ENCODE peak calls at places on chromosomes 11 and 22, in six cellular contexts. W is iPS-NIHi11; B is neuronal stem cell; P is cardiac fibroblast; H is choroid plexus epithelial cell; S is activated CD4-positive, alpha-beta T cell treated with anti-CD3 and anti-CD28 coated beads, Interleukin-2, amount 50 U/mL, for 48 hours. G is an unnamed sample.

GRCh38 chr11:134691985-134692384 is 279.9 kb upstream of the B3GAT1 start:
- DNase-seq in W (no peak), B (no peak), P (no peak), H (peak), S (no peak), G (no peak)

GRCh38 chr11:78244080-78244479 is 55.4 kb downstream of the USP35 start:
- DNase-seq in W (no peak), B (no peak), P (no peak), H (no peak), S (no peak), G (no peak)

GRCh38 chr11:119638851-119639250 is 90.1 kb downstream of the NECTIN1 start:
- DNase-seq in W (no peak), B (no peak), P (no peak), H (no peak), S (no peak), G (no peak)

GRCh38 chr22:45008853-45009751 is 703 bp downstream of the PHF21B start:
- DNase-seq in W (no peak), B (peak), P (peak), H (peak), S (peak), G (no peak)

GRCh38 chr11:503179-503981 is 3.7 kb downstream of the RNH1 start:
- DNase-seq in W (peak), B (no peak), P (peak), H (peak), S (peak), G (no peak)

GRCh38 chr11:75152651-75153553 is 2.0 kb downstream of the SLCO2B1 start:
- DNase-seq in W (no peak), B (no peak), P (no peak), H (no peak), S (no peak), G (no peak)

GRCh38 chr22:20746466-20747189 is 27.3 kb upstream of the SERPIND1 start:
- DNase-seq in W (no peak), B (no peak), P (no peak), H (no peak), S (no peak), G (no peak)

GRCh38 chr22:36193171-36193570 is 8.4 kb downstream of the APOL4 start:
- DNase-seq in W (no peak), B (no peak), P (no peak), H (no peak), S (no peak), G (no peak)

GRCh38 chr11:27194976-27195375 is 154.4 kb downstream of the BBOX1 start:
- DNase-seq in W (no peak), B (no peak), P (no peak), H (no peak), S (no peak), G (no peak)

GRCh38 chr11:78740175-78741161 is 165.8 kb upstream of the NARS2 start:
- DNase-seq in W (no peak), B (no peak), P (no peak), H (no peak), S (no peak), G (no peak)

GRCh38 chr11:113521737-113522517 is 46.7 kb upstream of the DRD2 start:
- DNase-seq in W (no peak), B (no peak), P (no peak), H (no peak), S (no peak), G (no peak)

GRCh38 chr11:120061761-120062560 is 76.0 kb downstream of the TRIM29 start:
- DNase-seq in W (peak), B (peak), P (no peak), H (peak), S (no peak), G (no peak)

GRCh38 chr11:17411418-17411817 is 23.0 kb upstream of the KCNJ11 start:
- DNase-seq in W (no peak), B (no peak), P (no peak), H (no peak), S (no peak), G (no peak)

GRCh38 chr22:35552186-35552842 is 11.7 kb downstream of the RASD2 start:
- DNase-seq in W (peak), B (peak), P (peak), H (peak), S (peak), G (peak)

GRCh38 chr11:1219836-1220810 is 2.7 kb upstream of the MUC5B start:
- DNase-seq in W (peak), B (no peak), P (no peak), H (peak), S (no peak), G (no peak)

GRCh38 chr11:1565173-1565903 is 6.7 kb downstream of the DUSP8 start:
- DNase-seq in W (no peak), B (no peak), P (no peak), H (no peak), S (no peak), G (no peak)

GRCh38 chr11:59208956-59209355 is 3.8 kb downstream of the MPEG1 start:
- DNase-seq in W (no peak), B (no peak), P (no peak), H (peak), S (peak), G (no peak)

GRCh38 chr11:88335284-88335683 is 2.3 kb downstream of the CTSC start:
- DNase-seq in W (no peak), B (no peak), P (no peak), H (no peak), S (no peak), G (no peak)

G was measured in activated CD8-positive, alpha-beta memory T cell treated with anti-CD3 and anti-CD28 coated beads for 1 hour.